ENCODE peak calls at places on chromosomes 5 and 9, in six cellular contexts. F is left ventricle myocardium inferior; E is CD8-positive, alpha-beta memory T cell; O is KBM-7; J is cardiac fibroblast; L is gastrocnemius medialis. C is an unnamed sample.

GRCh38 chr9:116589392-116590354 is 97.4 kb upstream of the TRIM32 start:
- DNase-seq in F (no peak), E (no peak), O (peak), J (peak), L (no peak), C (no peak)

GRCh38 chr5:149452665-149453617 is 73.8 kb upstream of the IL17B start:
- DNase-seq in F (peak), E (no peak), O (no peak), J (peak), L (peak), C (peak)

GRCh38 chr9:137045294-137046093 is 483 bp downstream of the NPDC1 start:
- DNase-seq in F (no peak), E (no peak), O (no peak), J (peak), L (no peak), C (no peak)

GRCh38 chr9:32825203-32825602 is 41.9 kb downstream of the TMEM215 start:
- DNase-seq in F (no peak), E (no peak), O (no peak), J (no peak), L (no peak), C (no peak)

GRCh38 chr5:170633235-170634041 is 129.6 kb downstream of the KCNIP1 start:
- DNase-seq in F (peak), E (peak), O (no peak), J (peak), L (peak), C (peak)

GRCh38 chr9:90485028-90485427 is 157.6 kb downstream of the DIRAS2 start:
- DNase-seq in F (no peak), E (no peak), O (no peak), J (no peak), L (no peak), C (no peak)

GRCh38 chr5:105475401-105475800 is 1912.8 kb upstream of the NUDT12 start:
- DNase-seq in F (no peak), E (no peak), O (no peak), J (no peak), L (no peak), C (peak)

GRCh38 chr5:100900142-100900795 is 2.8 kb downstream of the ST8SIA4 start:
- DNase-seq in F (peak), E (no peak), O (no peak), J (peak), L (no peak), C (peak)

GRCh38 chr9:104993291-104993963 is 65.5 kb upstream of the ABCA1 start:
- DNase-seq in F (peak), E (peak), O (peak), J (peak), L (peak), C (peak)

GRCh38 chr9:16282216-16282615 is 588.3 kb downstream of the BNC2 start:
- DNase-seq in F (no peak), E (no peak), O (no peak), J (peak), L (no peak), C (no peak)

GRCh38 chr5:158943569-158943968 is 156.1 kb downstream of the EBF1 start:
- DNase-seq in F (no peak), E (no peak), O (no peak), J (peak), L (no peak), C (no peak)

GRCh38 chr9:115517335-115518075 is 399.5 kb upstream of the TNC start:
- DNase-seq in F (no peak), E (no peak), O (no peak), J (no peak), L (no peak), C (no peak)

GRCh38 chr9:75422939-75423522 is 334.7 kb downstream of the OSTF1 start:
- DNase-seq in F (no peak), E (no peak), O (no peak), J (no peak), L (no peak), C (no peak)

GRCh38 chr5:2242539-2242938 is 359.8 kb upstream of the IRX4 start:
- DNase-seq in F (no peak), E (no peak), O (no peak), J (no peak), L (no peak), C (no peak)

GRCh38 chr5:16727937-16728336 is 111.1 kb upstream of the RETREG1 start:
- DNase-seq in F (no peak), E (no peak), O (peak), J (no peak), L (peak), C (peak)

GRCh38 chr5:100974082-100974481 is 71.0 kb upstream of the ST8SIA4 start:
- DNase-seq in F (no peak), E (no peak), O (no peak), J (no peak), L (no peak), C (no peak)

GRCh38 chr5:107466233-107466769 is 204.4 kb downstream of the EFNA5 start:
- DNase-seq in F (no peak), E (no peak), O (no peak), J (peak), L (no peak), C (no peak)

GRCh38 chr9:93681316-93682154 is 105.2 kb downstream of the PHF2 start:
- DNase-seq in F (peak), E (no peak), O (no peak), J (no peak), L (no peak), C (peak)

GRCh38 chr5:1143670-1143951 is 31.7 kb upstream of the SLC12A7 start:
- DNase-seq in F (no peak), E (no peak), O (no peak), J (no peak), L (no peak), C (no peak)

GRCh38 chr9:117081641-117082317 is 333.1 kb downstream of the ASTN2 start:
- DNase-seq in F (no peak), E (no peak), O (no peak), J (no peak), L (no peak), C (no peak)

GRCh38 chr9:127132921-127133647 is 10.6 kb upstream of the ANGPTL2 start:
- DNase-seq in F (no peak), E (no peak), O (no peak), J (peak), L (no peak), C (no peak)

GRCh38 chr9:129027224-129027684 is 877 bp downstream of the SH3GLB2 start:
- DNase-seq in F (no peak), E (no peak), O (no peak), J (no peak), L (no peak), C (peak)

GRCh38 chr5:173602423-173602822 is 14.0 kb downstream of the BOD1 start:
- DNase-seq in F (peak), E (no peak), O (no peak), J (peak), L (no peak), C (no peak)

GRCh38 chr5:142906863-142907671 is 136.9 kb downstream of the ARHGAP26 start:
- DNase-seq in F (peak), E (no peak), O (no peak), J (peak), L (peak), C (no peak)

GRCh38 chr5:35229076-35230042 is 928 bp downstream of the PRLR start:
- DNase-seq in F (no peak), E (no peak), O (no peak), J (no peak), L (no peak), C (no peak)

GRCh38 chr5:128305341-128305740 is 221.8 kb downstream of the SLC12A2 start:
- DNase-seq in F (no peak), E (no peak), O (no peak), J (no peak), L (no peak), C (no peak)

GRCh38 chr5:73620335-73620687 is 5.7 kb upstream of the ARHGEF28 start:
- DNase-seq in F (no peak), E (no peak), O (no peak), J (no peak), L (no peak), C (no peak)

GRCh38 chr5:76958976-76959767 is 6.3 kb downstream of the CRHBP start:
- DNase-seq in F (no peak), E (no peak), O (peak), J (peak), L (no peak), C (no peak)

GRCh38 chr9:137694962-137695875 is 76.4 kb downstream of the EHMT1 start:
- DNase-seq in F (peak), E (no peak), O (peak), J (peak), L (no peak), C (no peak)

GRCh38 chr9:100700689-100701318 is 122.9 kb downstream of the CAVIN4 start:
- DNase-seq in F (no peak), E (no peak), O (peak), J (peak), L (no peak), C (no peak)

GRCh38 chr9:111937301-111937700 is 40.7 kb downstream of the UGCG start:
- DNase-seq in F (no peak), E (no peak), O (no peak), J (no peak), L (no peak), C (no peak)

GRCh38 chr5:76081811-76082783 is 1.1 kb upstream of the SV2C start:
- DNase-seq in F (no peak), E (no peak), O (no peak), J (peak), L (no peak), C (no peak)

GRCh38 chr9:83199240-83199639 is 136.3 kb upstream of the RASEF start:
- DNase-seq in F (no peak), E (no peak), O (peak), J (peak), L (no peak), C (no peak)

GRCh38 chr5:68479524-68479923 is 264.0 kb downstream of the PIK3R1 start:
- DNase-seq in F (peak), E (no peak), O (no peak), J (no peak), L (no peak), C (no peak)

GRCh38 chr9:75390951-75391350 is 302.6 kb downstream of the OSTF1 start:
- DNase-seq in F (no peak), E (no peak), O (no peak), J (no peak), L (no peak), C (no peak)

GRCh38 chr5:39411051-39411450 is 13.7 kb downstream of the DAB2 start:
- DNase-seq in F (no peak), E (no peak), O (no peak), J (peak), L (no peak), C (no peak)

GRCh38 chr5:157563373-157564148 is 12.0 kb downstream of the ADAM19 start:
- DNase-seq in F (no peak), E (no peak), O (no peak), J (peak), L (no peak), C (peak)

C was measured in tibial artery.